ENCODE peak calls at places on chromosomes 1 and 21, in four cellular contexts. Y, E, N and M are unnamed samples. For H3K27me3, the result is how much of the 10 kb centered on the place peaks cover.

GRCh38 chr1:9589719-9590157 is 1.0 kb downstream of the TMEM201 start:
- DNase-seq in Y (peak), E (peak), N (peak), M (peak)

GRCh38 chr1:246773213-246773641 is 49.0 kb downstream of the SCCPDH start:
- DNase-seq in Y (peak), E (no peak), N (no peak), M (peak)

GRCh38 chr1:94679336-94680007 is 137.9 kb upstream of the F3 start:
- DNase-seq in Y (no peak), N (peak), E (no peak), M (no peak)

GRCh38 chr1:40899230-40899870 is 37.2 kb upstream of the CITED4 start:
- DNase-seq in N (no peak), Y (peak), E (no peak), M (peak)

GRCh38 chr21:41207401-41208388 is 39.7 kb downstream of the BACE2 start:
- DNase-seq in N (peak), E (no peak), Y (peak), M (peak)

GRCh38 chr1:83543222-83543973 is 455.5 kb downstream of the TTLL7 start:
- DNase-seq in N (no peak), E (no peak), Y (no peak), M (no peak)

GRCh38 chr21:29800051-29800450 is 139.7 kb downstream of the GRIK1 start:
- DNase-seq in Y (no peak), E (no peak), N (no peak), M (no peak)

GRCh38 chr1:82837261-82837660 is 1036.5 kb downstream of the ADGRL2 start:
- DNase-seq in N (peak), E (peak), Y (no peak), M (peak)

GRCh38 chr1:119011706-119012105 is 23.6 kb upstream of the TBX15 start:
- DNase-seq in Y (no peak), E (no peak), N (no peak), M (no peak)

GRCh38 chr1:168159251-168159650 is 19.5 kb upstream of the TIPRL start:
- DNase-seq in Y (no peak), N (no peak), E (no peak), M (no peak)

GRCh38 chr1:36286802-36287201 is 19.4 kb upstream of the SH3D21 start:
- DNase-seq in E (no peak), Y (no peak), N (no peak), M (no peak)

GRCh38 chr1:59242345-59242744 is 54.5 kb upstream of the FGGY start:
- DNase-seq in N (no peak), E (peak), Y (no peak), M (no peak)

GRCh38 chr1:62227496-62227895 is 32.8 kb downstream of the L1TD1 start:
- DNase-seq in Y (no peak), N (no peak), E (no peak), M (no peak)

GRCh38 chr1:229229721-229230135 is 41.2 kb upstream of the RAB4A start:
- DNase-seq in E (peak), Y (no peak), N (peak), M (no peak)

GRCh38 chr1:230503741-230504140 is 77.6 kb upstream of the PGBD5 start:
- DNase-seq in Y (no peak), E (no peak), N (no peak), M (no peak)

GRCh38 chr1:13763264-13763663 is 63.3 kb downstream of the PRDM2 start:
- DNase-seq in E (no peak), N (no peak), Y (no peak), M (no peak)

GRCh38 chr1:64601207-64601606 is 131.3 kb downstream of the CACHD1 start:
- DNase-seq in Y (no peak), N (no peak), E (no peak), M (no peak)

GRCh38 chr1:57061369-57061768 is 95.6 kb upstream of the C8B start:
- DNase-seq in N (peak), E (no peak), Y (no peak), M (peak)

GRCh38 chr1:115669002-115669673 is 27.4 kb downstream of the VANGL1 start:
- DNase-seq in N (peak), Y (no peak), E (peak), M (peak)

GRCh38 chr21:32359719-32360260 is 33.0 kb downstream of the URB1 start:
- DNase-seq in Y (no peak), N (peak), E (peak), M (no peak)

GRCh38 chr1:58006421-58007032 is 540.0 kb downstream of the OMA1 start:
- DNase-seq in Y (no peak), E (no peak), N (no peak), M (no peak)

GRCh38 chr1:168320805-168321577 is 40.3 kb downstream of the TBX19 start:
- DNase-seq in E (peak), Y (peak), N (peak), M (peak)

GRCh38 chr1:227885135-227885647 is 62.5 kb downstream of the WNT9A start:
- DNase-seq in N (no peak), E (no peak), Y (no peak), M (no peak)

GRCh38 chr1:26696645-26697440 is 1.0 kb downstream of the ARID1A start:
- DNase-seq in Y (no peak), E (peak), N (peak), M (no peak)

DNA sequence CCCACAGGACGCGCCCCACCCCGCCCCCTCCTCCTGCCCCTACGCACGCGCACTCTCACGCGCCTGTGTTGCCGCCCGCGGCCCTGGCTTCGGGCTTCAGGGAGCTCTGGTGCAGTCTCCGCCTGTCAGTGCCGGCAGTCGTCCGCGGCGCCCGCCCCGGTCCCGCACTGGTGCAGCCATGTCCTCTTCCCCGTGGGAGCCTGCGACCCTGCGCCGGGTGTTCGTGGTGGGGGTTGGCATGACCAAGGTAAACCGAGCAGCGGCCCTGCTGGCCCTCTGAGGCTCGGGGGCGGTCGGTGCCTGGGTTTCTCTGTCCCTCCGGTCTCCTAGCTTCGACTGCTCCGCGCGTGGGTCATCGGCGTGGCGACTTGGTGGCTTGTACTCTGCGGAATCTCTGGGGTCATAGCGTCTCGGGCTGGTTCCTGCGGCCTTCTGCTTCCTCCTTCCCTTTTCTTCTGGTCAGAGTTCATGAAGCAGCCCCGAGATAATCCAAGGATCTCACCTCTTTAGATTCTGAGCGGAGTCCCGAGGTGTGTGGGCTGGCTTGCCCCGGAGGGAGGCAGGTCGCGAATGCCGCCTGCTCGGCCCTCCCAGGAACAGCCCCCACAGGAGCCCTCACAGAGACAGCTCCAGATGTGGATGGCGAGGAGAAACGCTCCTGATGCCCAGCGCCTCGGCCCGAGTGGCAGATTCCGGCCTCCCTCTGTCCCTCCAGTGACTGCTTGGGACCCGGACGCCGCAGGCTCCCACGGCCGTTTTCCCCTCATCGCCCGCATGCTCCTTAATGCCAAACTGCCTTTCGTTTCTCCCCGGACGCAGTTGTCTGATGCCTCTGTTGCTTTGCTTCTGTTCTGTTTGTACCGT is at the start of gene SCP2:
- DNase-seq in N (peak), Y (no peak), E (peak), M (peak)
- H3K27me3 ChIP-seq in N (under half), Y (under half), E (under half), M (under half)

GRCh38 chr21:44921928-44922327 is 1.2 kb upstream of the ITGB2 start:
- DNase-seq in Y (no peak), E (no peak), N (no peak), M (no peak)
- H3K27me3 ChIP-seq in Y (under half), E (half or more), N (under half), M (under half)

GRCh38 chr1:934991-935750 is 11.4 kb downstream of the SAMD11 start:
- DNase-seq in E (no peak), Y (no peak), N (peak), M (no peak)

GRCh38 chr1:936865-937264 is 13.1 kb downstream of the SAMD11 start:
- DNase-seq in Y (no peak), N (no peak), E (no peak), M (no peak)

GRCh38 chr1:935751-936231 is 12.1 kb downstream of the SAMD11 start:
- DNase-seq in Y (no peak), E (peak), N (peak), M (no peak)

GRCh38 chr1:937521-937920 is 13.8 kb downstream of the SAMD11 start:
- DNase-seq in E (no peak), N (no peak), Y (no peak), M (no peak)

GRCh38 chr1:936348-936747 is 12.6 kb downstream of the SAMD11 start:
- DNase-seq in E (no peak), Y (no peak), N (no peak), M (no peak)
- H3K27me3 ChIP-seq in E (half or more), Y (half or more), N (under half), M (under half)

DNA sequence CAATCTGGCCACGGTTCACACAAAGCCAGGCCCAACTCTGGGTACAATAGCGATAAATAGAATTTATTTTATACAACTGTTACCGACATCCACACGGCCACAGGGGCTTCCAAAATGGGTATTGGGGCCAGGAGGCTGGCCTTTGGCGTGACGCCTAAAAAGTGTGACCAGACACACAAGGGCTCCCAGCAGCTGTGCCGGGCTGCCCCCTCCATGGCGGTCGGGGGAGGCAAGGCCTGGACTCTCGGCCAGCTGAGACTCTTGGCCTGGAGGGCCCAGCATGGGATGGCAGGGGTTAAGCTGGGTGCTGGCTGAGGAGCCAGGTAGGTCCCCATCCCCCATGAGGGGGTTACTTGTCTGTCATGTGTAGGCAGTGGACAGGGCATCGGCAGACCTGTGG is 73.0 kb downstream of the RAP1GAP start:
- DNase-seq in N (no peak), E (no peak), Y (no peak), M (no peak)
- H3K27me3 ChIP-seq in N (under half), E (half or more), Y (under half), M (under half)

GRCh38 chr1:23497777-23498439 is 13.9 kb upstream of the ASAP3 start:
- DNase-seq in Y (no peak), N (no peak), E (no peak), M (no peak)
- H3K27me3 ChIP-seq in Y (under half), N (under half), E (under half), M (under half)

GRCh38 chr1:209564904-209565303 is 18.6 kb upstream of the CAMK1G start:
- DNase-seq in N (no peak), Y (no peak), E (no peak), M (no peak)
- H3K27me3 ChIP-seq in N (under half), Y (under half), E (under half), M (under half)

GRCh38 chr1:17215545-17215890 is 10.6 kb downstream of the PADI1 start:
- DNase-seq in N (peak), E (peak), Y (no peak), M (peak)
- H3K27me3 ChIP-seq in N (under half), E (half or more), Y (under half), M (under half)